ENCODE peak calls at places on chromosomes 7 and 10, in seven cellular contexts. I, H, M, Z, L, R and V are unnamed samples.

GRCh38 chr10:28382520-28383269 is 79.8 kb upstream of the MPP7 start:
- DNase-seq in Z (no peak), I (no peak), L (no peak), H (no peak), M (no peak), R (no peak), V (no peak)

GRCh38 chr7:3463696-3464095 is 162.6 kb downstream of the SDK1 start:
- DNase-seq in Z (no peak), I (no peak), R (no peak), H (no peak), L (no peak), M (no peak), V (no peak)

GRCh38 chr7:37352974-37353948 is 95.4 kb downstream of the ELMO1 start:
- DNase-seq in Z (no peak), L (peak), I (peak), R (peak), M (no peak), H (peak), V (peak)

GRCh38 chr10:99551158-99551557 is 18.4 kb downstream of the NKX2-3 start:
- DNase-seq in I (no peak), R (no peak), L (peak), M (no peak), H (no peak), Z (no peak), V (no peak)

GRCh38 chr7:80027616-80028173 is 106.9 kb upstream of the GNAI1 start:
- DNase-seq in R (no peak), Z (no peak), M (no peak), H (no peak), I (no peak), L (no peak), V (no peak)

GRCh38 chr10:67926956-67927355 is 42.5 kb downstream of the SIRT1 start:
- DNase-seq in Z (no peak), L (no peak), M (no peak), I (no peak), H (no peak), R (no peak), V (no peak)

GRCh38 chr10:413662-414071 is 275.8 kb downstream of the DIP2C start:
- DNase-seq in M (no peak), I (no peak), L (no peak), H (no peak), R (no peak), Z (no peak), V (no peak)

GRCh38 chr10:130169136-130169888 is 33.1 kb downstream of the GLRX3 start:
- DNase-seq in I (no peak), R (no peak), L (no peak), H (no peak), Z (no peak), M (peak), V (peak)

GRCh38 chr10:86362129-86362527 is 4.5 kb downstream of the GRID1 start:
- DNase-seq in L (no peak), I (no peak), Z (no peak), H (no peak), R (no peak), M (no peak), V (no peak)

GRCh38 chr10:68105820-68106219 is 3.5 kb upstream of the MYPN start:
- DNase-seq in R (no peak), L (peak), H (no peak), M (peak), Z (no peak), I (no peak), V (no peak)

GRCh38 chr7:111362660-111363059 is 199.6 kb downstream of the IMMP2L start:
- DNase-seq in I (no peak), R (no peak), H (no peak), M (peak), L (no peak), Z (no peak), V (no peak)

GRCh38 chr7:361680-362415 is 71.9 kb downstream of the FOXL3 start:
- DNase-seq in I (no peak), H (no peak), L (no peak), Z (no peak), M (no peak), R (no peak), V (peak)

GRCh38 chr10:53403688-53404087 is 631.1 kb upstream of the MBL2 start:
- DNase-seq in R (no peak), M (peak), H (no peak), L (no peak), Z (no peak), I (no peak), V (no peak)

GRCh38 chr7:139714163-139714901 is 63.5 kb downstream of the HIPK2 start:
- DNase-seq in L (peak), Z (no peak), H (no peak), R (no peak), M (no peak), I (no peak), V (no peak)

GRCh38 chr10:6037975-6038624 is 24.1 kb downstream of the IL2RA start:
- DNase-seq in R (no peak), Z (no peak), L (no peak), I (peak), H (peak), M (no peak), V (peak)

GRCh38 chr7:45977256-45977655 is 56.2 kb upstream of the IGFBP3 start:
- DNase-seq in R (no peak), Z (no peak), M (peak), H (no peak), L (no peak), I (no peak), V (no peak)

GRCh38 chr10:101767966-101768790 is 7.7 kb downstream of the FGF8 start:
- DNase-seq in H (no peak), Z (no peak), I (no peak), L (no peak), M (no peak), R (no peak), V (no peak)

GRCh38 chr10:22252286-22252800 is 34.5 kb upstream of the EBLN1 start:
- DNase-seq in Z (peak), H (peak), R (no peak), M (peak), L (peak), I (peak), V (peak)

GRCh38 chr10:1939016-1939415 is 201.7 kb upstream of the ADARB2 start:
- DNase-seq in H (peak), L (no peak), M (no peak), I (no peak), R (no peak), Z (no peak), V (no peak)

GRCh38 chr10:11017575-11018425 is at the start of gene CELF2:
- DNase-seq in Z (no peak), R (no peak), I (peak), M (no peak), L (peak), H (peak), V (peak)

GRCh38 chr10:84588426-84588825 is 260.0 kb downstream of the CCSER2 start:
- DNase-seq in R (no peak), I (no peak), H (no peak), L (no peak), Z (no peak), M (no peak), V (no peak)

GRCh38 chr7:158617737-158618128 is 30.1 kb upstream of the PTPRN2 start:
- DNase-seq in M (peak), Z (no peak), R (no peak), I (no peak), H (no peak), L (no peak), V (no peak)

GRCh38 chr7:98165827-98166667 is 45.2 kb upstream of the BHLHA15 start:
- DNase-seq in L (peak), Z (no peak), I (no peak), H (peak), R (no peak), M (peak), V (peak)

GRCh38 chr10:1515780-1516491 is 221.4 kb downstream of the ADARB2 start:
- DNase-seq in L (no peak), R (no peak), I (no peak), H (no peak), M (no peak), Z (no peak), V (no peak)

GRCh38 chr7:18352339-18353255 is 143.0 kb upstream of the HDAC9 start:
- DNase-seq in M (peak), I (no peak), Z (no peak), H (no peak), L (peak), R (no peak), V (no peak)

GRCh38 chr7:154672659-154673415 is 330.1 kb downstream of the PAXIP1 start:
- DNase-seq in M (no peak), R (no peak), L (no peak), I (no peak), H (no peak), Z (no peak), V (no peak)

GRCh38 chr10:113073549-113074189 is 123.6 kb downstream of the TCF7L2 start:
- DNase-seq in L (no peak), R (no peak), M (peak), H (no peak), Z (no peak), I (no peak), V (no peak)

GRCh38 chr10:8225232-8225631 is 170.7 kb downstream of the GATA3 start:
- DNase-seq in H (no peak), I (no peak), M (no peak), Z (no peak), R (no peak), L (no peak), V (no peak)

GRCh38 chr7:100411101-100411500 is 17.4 kb downstream of the ZCWPW1 start:
- DNase-seq in Z (no peak), I (no peak), H (no peak), R (no peak), M (no peak), L (no peak), V (no peak)

GRCh38 chr7:151313857-151314256 is 27.8 kb upstream of the NUB1 start:
- DNase-seq in R (no peak), L (no peak), Z (no peak), I (no peak), H (no peak), M (no peak), V (no peak)

GRCh38 chr7:141323826-141324225 is 227.4 kb upstream of the AGK start:
- DNase-seq in I (no peak), L (no peak), R (no peak), H (no peak), M (no peak), Z (no peak), V (no peak)

GRCh38 chr7:7433736-7434260 is 101.9 kb downstream of the COL28A1 start:
- DNase-seq in I (no peak), M (no peak), R (no peak), Z (no peak), H (no peak), L (no peak), V (no peak)

GRCh38 chr10:38007551-38007950 is 2.9 kb upstream of the ZNF33A start:
- DNase-seq in R (no peak), L (no peak), Z (no peak), I (no peak), H (no peak), M (no peak), V (no peak)

GRCh38 chr7:129376076-129376777 is 58.0 kb upstream of the STRIP2 start:
- DNase-seq in H (peak), R (peak), I (no peak), Z (no peak), L (peak), M (peak), V (peak)

GRCh38 chr7:1619152-1620079 is 49.6 kb upstream of the PSMG3 start:
- DNase-seq in R (no peak), Z (no peak), M (no peak), H (peak), I (no peak), L (no peak), V (no peak)

GRCh38 chr7:35691827-35692307 is 3.1 kb downstream of the HERPUD2 start:
- DNase-seq in L (peak), R (no peak), Z (no peak), I (peak), M (no peak), H (peak), V (peak)

GRCh38 chr7:37083311-37084096 is 359.2 kb upstream of the AOAH start:
- DNase-seq in I (no peak), R (no peak), H (no peak), Z (peak), M (peak), L (no peak), V (no peak)

GRCh38 chr10:451021-451471 is 238.4 kb downstream of the DIP2C start:
- DNase-seq in Z (no peak), L (peak), M (peak), I (peak), R (no peak), H (peak), V (peak)

GRCh38 chr10:132521466-132522102 is 16.0 kb upstream of the INPP5A start:
- DNase-seq in Z (no peak), R (no peak), I (no peak), L (no peak), M (no peak), H (no peak), V (no peak)